ENCODE peak calls at places on chromosomes 4 and X, in six cellular contexts. E is ovary, T is GM06990, H is right lobe of liver, R is right atrium auricular region, G is fibroblast of mammary gland. L is an unnamed sample.

GRCh38 chr4:78138252-78138651 is 81.1 kb downstream of the FRAS1 start:
- DNase-seq in G (no peak), E (no peak), T (no peak), H (no peak), R (no peak), L (no peak)

GRCh38 chr4:182019148-182019652 is 224.0 kb upstream of the TENM3 start:
- DNase-seq in T (peak), R (no peak), G (no peak), H (no peak), E (no peak), L (no peak)

GRCh38 chr4:76943129-76943620 is 6.4 kb upstream of the SEPTIN11 start:
- DNase-seq in T (no peak), E (no peak), R (no peak), G (peak), H (no peak), L (no peak)

GRCh38 chr4:153038493-153039311 is 102.6 kb downstream of the FHDC1 start:
- DNase-seq in E (no peak), G (no peak), R (no peak), T (no peak), H (no peak), L (no peak)

GRCh38 chr4:6042293-6043063 is 24.2 kb upstream of the C4orf50 start:
- DNase-seq in T (no peak), E (no peak), R (no peak), H (no peak), G (no peak), L (no peak)

GRCh38 chr4:166902941-166903340 is 331.4 kb downstream of the SPOCK3 start:
- DNase-seq in H (no peak), G (no peak), T (no peak), R (no peak), E (no peak), L (no peak)

GRCh38 chr4:24032371-24032989 is 142.6 kb upstream of the PPARGC1A start:
- DNase-seq in H (no peak), R (no peak), T (no peak), G (peak), E (no peak), L (no peak)

GRCh38 chrX:38107028-38107427 is 100.7 kb downstream of the SYTL5 start:
- DNase-seq in G (no peak), R (no peak), H (no peak), T (no peak), E (no peak), L (no peak)

GRCh38 chr4:107791902-107792301 is 32.8 kb upstream of the SGMS2 start:
- DNase-seq in H (no peak), R (no peak), G (no peak), E (no peak), T (no peak), L (no peak)

GRCh38 chrX:110268875-110269274 is 49.0 kb downstream of the AMMECR1 start:
- DNase-seq in T (no peak), G (no peak), E (no peak), R (no peak), H (no peak), L (no peak)

GRCh38 chr4:189917161-189917891 is 23.3 kb upstream of the FRG1 start:
- DNase-seq in G (no peak), T (no peak), R (no peak), E (no peak), H (no peak), L (no peak)

GRCh38 chr4:52870225-52870624 is 8.1 kb downstream of the RASL11B start:
- DNase-seq in E (no peak), T (no peak), G (no peak), H (no peak), R (no peak), L (no peak)

GRCh38 chr4:119632216-119632615 is 3.6 kb upstream of the PDE5A start:
- DNase-seq in G (peak), H (no peak), E (no peak), T (no peak), R (no peak), L (no peak)

GRCh38 chr4:184621518-184621917 is 27.7 kb downstream of the CASP3 start:
- DNase-seq in G (no peak), E (no peak), R (no peak), T (no peak), H (no peak), L (no peak)

GRCh38 chr4:101458914-101459313 is 111.6 kb upstream of the PPP3CA start:
- DNase-seq in R (no peak), G (no peak), E (no peak), T (no peak), H (no peak), L (no peak)

GRCh38 chr4:80035336-80035735 is 37.7 kb downstream of the ANTXR2 start:
- DNase-seq in T (no peak), R (no peak), H (no peak), E (no peak), G (no peak), L (no peak)

GRCh38 chrX:27619975-27620374 is 29.8 kb downstream of the DCAF8L2 start:
- DNase-seq in R (no peak), E (no peak), H (no peak), T (no peak), G (peak), L (no peak)

GRCh38 chr4:1195109-1195671 is 22.8 kb upstream of the SPON2 start:
- DNase-seq in E (no peak), G (peak), R (peak), T (no peak), H (no peak), L (peak)

GRCh38 chr4:119643306-119644042 is 14.9 kb upstream of the PDE5A start:
- DNase-seq in G (no peak), E (no peak), R (no peak), H (no peak), T (no peak), L (no peak)

GRCh38 chr4:140049024-140049923 is 104.7 kb downstream of the MAML3 start:
- DNase-seq in G (peak), H (peak), E (peak), R (no peak), T (peak), L (peak)

GRCh38 chrX:136879001-136879667 is 1.4 kb downstream of the RBMX start:
- DNase-seq in H (no peak), G (peak), T (no peak), E (no peak), R (no peak), L (no peak)

GRCh38 chr4:162461952-162462351 is 298.2 kb upstream of the FSTL5 start:
- DNase-seq in G (no peak), R (no peak), T (no peak), H (no peak), E (no peak), L (no peak)

GRCh38 chr4:89929425-89930272 is 35.0 kb downstream of the MMRN1 start:
- DNase-seq in E (no peak), G (no peak), H (no peak), R (no peak), T (peak), L (no peak)

GRCh38 chr4:141311805-141312204 is 91.1 kb downstream of the ZNF330 start:
- DNase-seq in R (no peak), G (no peak), E (no peak), T (no peak), H (no peak), L (no peak)

GRCh38 chr4:37909690-37910486 is 19.0 kb downstream of the TBC1D1 start:
- DNase-seq in E (no peak), G (no peak), R (no peak), T (no peak), H (no peak), L (no peak)

GRCh38 chrX:124280294-124280902 is 52.1 kb upstream of the TEX13D start:
- DNase-seq in G (no peak), R (no peak), H (no peak), T (no peak), E (no peak), L (no peak)

GRCh38 chr4:123133397-123134050 is 211.1 kb upstream of the NUDT6 start:
- DNase-seq in E (no peak), R (no peak), H (no peak), G (no peak), T (no peak), L (no peak)

GRCh38 chr4:82043081-82043808 is 330.5 kb downstream of the HNRNPD start:
- DNase-seq in E (no peak), T (no peak), R (no peak), H (peak), G (no peak), L (no peak)

GRCh38 chr4:169619958-169620845 is at the start of gene CLCN3:
- DNase-seq in G (peak), T (peak), E (peak), H (peak), R (peak), L (peak)
- TF ChIP-seq CTCF in G (no peak), T (peak), E (peak), H (peak), R (no peak), L (no peak)

GRCh38 chrX:97691901-97692455 is 808.3 kb downstream of the RPA4 start:
- DNase-seq in G (no peak), E (no peak), T (no peak), H (no peak), R (no peak), L (no peak)

DNA sequence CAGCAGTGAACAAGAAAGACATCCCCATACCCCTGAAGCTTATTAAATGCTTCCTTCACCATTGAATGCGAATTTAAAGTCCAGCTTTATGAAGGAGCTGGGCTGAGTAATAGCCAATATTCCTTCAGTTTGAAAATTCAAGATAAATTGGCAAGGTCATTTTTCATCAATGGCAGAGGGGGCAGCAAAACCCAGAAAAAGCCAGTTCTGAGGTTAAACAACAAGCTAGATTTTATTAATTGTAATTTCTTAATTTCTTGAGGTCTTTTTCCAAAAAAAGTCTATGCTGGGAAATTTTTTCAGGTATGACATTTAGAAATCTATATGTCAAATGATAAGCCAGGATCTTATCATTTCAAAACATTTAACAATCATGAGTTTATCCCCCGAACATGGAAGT is 808.9 kb downstream of the RPA4 start:
- DNase-seq in H (no peak), G (no peak), R (no peak), T (no peak), E (no peak), L (no peak)
- TF ChIP-seq CTCF in H (no peak), G (no peak), R (no peak), T (peak), E (no peak), L (no peak)

DNA sequence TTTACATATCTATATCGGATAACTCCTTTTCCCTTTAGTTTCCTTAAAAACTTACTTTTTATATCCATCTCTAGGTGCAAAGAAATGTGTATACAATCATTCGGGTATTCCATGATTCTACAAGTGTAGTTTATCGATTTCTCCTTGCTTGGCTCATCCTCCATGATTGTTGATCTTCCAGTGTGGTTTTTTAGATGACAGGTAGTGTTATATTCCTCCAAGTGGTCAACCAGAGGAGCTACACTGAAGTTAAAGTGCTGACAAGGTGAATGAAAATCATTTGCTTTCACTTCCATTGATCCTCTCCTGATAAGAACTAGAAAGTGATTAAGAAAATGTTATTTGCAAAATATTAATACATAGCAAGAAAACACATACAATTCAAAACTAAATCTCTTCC is 38.5 kb downstream of the TMEM156 start:
- DNase-seq in R (no peak), G (peak), E (no peak), T (no peak), H (no peak), L (no peak)
- TF ChIP-seq CTCF in R (no peak), G (peak), E (no peak), T (no peak), H (peak), L (no peak)

DNA sequence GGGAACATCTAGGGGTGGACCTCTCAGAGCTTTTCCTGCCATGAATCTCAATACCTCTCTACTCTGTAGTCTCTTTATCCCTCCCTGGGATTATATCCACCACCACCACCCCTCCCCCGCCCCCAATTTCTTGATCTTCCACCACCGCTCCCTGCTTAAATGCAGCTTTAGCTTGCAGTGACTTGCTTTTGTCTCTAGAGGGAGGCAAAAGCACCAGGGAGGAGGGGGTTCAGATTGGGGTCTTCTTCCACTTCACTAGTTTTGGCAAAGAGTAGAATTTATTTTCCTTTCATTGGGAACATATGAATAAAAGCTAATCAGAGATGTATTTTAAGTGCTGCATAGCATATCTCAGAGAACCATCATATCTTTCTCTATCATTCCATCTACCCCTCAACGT is 5.5 kb downstream of the ARHGAP36 start:
- DNase-seq in G (no peak), H (no peak), R (no peak), E (no peak), T (no peak), L (no peak)
- TF ChIP-seq CTCF in G (peak), H (no peak), R (no peak), E (no peak), T (peak), L (no peak)

DNA sequence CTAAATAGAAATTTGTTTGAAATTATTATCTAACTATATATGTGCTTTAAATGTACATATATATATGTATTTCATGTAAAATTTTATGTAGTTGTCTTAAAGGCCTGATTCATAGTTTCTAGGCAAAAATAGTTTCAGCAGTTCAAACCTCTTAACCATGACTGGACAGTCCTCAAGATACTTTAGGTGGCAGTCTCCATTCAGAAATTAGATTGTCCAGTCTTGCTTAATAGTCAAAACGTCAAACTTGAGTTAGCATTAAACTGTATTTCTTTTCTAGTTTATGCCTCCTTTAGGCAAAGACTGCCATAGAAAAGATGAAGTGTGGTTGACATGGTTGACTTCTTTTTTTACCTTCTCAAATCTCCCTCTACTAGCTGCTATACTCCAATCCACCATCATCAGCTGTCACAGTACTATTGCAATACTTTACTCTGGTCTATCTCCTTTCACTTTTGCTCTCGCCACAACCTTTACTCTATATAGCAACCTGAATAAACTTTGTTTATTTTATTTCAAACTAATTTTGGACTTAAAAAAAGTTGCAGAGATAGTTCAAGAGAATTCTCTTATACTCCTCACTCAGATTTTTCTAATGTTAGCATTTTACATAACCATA is 395.6 kb upstream of the DIPK2B start:
- DNase-seq in R (no peak), H (no peak), G (peak), E (no peak), T (no peak), L (no peak)
- TF ChIP-seq CTCF in R (no peak), H (no peak), G (no peak), E (no peak), T (no peak), L (no peak)

GRCh38 chr4:113979973-113980615 is 647 bp upstream of the ARSJ start:
- DNase-seq in G (no peak), T (no peak), E (no peak), R (no peak), H (no peak), L (no peak)

GRCh38 chr4:113978105-113978504 is 1.3 kb downstream of the ARSJ start:
- DNase-seq in T (no peak), H (no peak), E (no peak), R (no peak), G (no peak), L (no peak)

GRCh38 chr4:113978561-113979156 is 788 bp downstream of the ARSJ start:
- DNase-seq in T (no peak), R (no peak), H (peak), E (peak), G (no peak), L (no peak)

GRCh38 chr4:113976937-113977855 is 2.3 kb downstream of the ARSJ start:
- DNase-seq in E (no peak), H (no peak), T (no peak), R (no peak), G (peak), L (no peak)

DNA sequence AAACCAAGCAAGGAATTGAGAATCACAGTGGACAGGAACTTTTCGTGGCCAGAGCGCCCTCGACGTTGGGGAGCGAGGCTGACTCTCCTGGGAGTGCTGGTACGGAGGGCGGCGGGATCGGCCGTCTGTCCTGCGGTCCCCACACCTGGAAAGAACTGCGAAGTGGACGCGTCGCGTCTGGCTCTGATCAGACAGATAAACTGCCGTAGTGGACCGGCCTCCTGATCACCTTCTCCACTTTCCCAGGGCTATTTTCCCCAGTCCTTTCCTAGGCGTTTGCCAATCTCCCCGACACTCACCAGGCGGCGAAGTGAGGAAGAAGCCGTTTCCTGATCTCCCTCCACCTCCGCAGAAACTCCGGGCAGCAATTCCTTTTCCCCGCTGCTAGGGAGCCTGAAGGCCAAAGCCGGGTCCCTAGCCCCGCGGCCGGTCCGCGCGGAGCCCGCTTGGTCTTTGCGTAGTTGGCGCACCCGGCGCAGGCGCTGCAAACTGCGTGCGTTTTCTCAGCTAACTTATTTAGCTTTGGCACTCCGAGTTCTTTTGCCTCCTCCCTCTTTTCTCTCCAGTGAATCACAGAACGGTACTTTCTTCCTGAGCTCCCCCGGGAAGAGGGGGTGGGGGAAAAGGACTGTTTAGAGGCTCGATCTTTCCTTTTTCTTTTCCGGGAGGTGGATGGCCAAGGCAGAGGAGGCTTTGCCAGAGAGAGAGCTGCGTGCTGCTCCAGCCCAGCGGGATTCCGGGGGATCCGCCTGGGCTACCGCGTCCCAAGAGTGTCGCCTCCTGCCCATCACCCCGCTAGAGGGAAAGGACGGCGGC is at the start of gene ARSJ:
- DNase-seq in H (peak), G (peak), E (peak), R (peak), T (no peak), L (peak)
- TF ChIP-seq CTCF in H (no peak), G (peak), E (no peak), R (no peak), T (no peak), L (no peak)

DNA sequence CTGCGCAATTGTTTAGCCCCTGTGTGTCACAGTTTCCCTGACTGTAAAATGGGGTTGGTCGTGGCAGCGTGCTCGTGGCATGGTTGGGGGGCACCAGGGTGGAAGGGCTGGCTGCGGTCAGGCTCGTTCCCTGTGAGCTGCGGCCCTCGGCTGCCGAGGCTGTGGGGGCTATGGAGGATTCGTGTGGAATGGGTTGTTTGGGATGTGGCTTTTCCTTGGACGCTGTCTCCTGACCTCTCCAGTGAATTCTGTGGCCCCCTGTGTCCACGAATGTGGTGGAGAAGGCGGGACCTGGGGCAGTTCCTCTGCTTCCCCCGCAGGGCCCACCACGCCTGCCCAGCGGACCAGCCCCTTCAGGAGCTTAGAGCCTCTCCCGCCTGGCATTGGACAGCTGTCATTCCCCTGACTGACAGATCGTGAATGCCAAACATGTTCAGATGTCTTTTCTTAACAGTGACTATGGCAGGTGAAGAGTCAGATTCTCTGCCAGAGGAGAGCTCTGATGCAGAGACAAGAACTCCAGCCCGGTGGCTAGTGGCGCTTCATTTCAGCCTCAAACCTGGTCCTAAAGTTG is 17.2 kb upstream of the HGFAC start:
- DNase-seq in G (no peak), T (no peak), E (no peak), H (no peak), R (no peak), L (no peak)
- TF ChIP-seq CTCF in G (no peak), T (no peak), E (no peak), H (no peak), R (no peak), L (no peak)

L was measured in sigmoid colon.